ENCODE peak calls at places on chromosomes 4 and X, in seven cellular contexts. U is IMR-90, L is ascending aorta, P is body of pancreas, E is coronary artery, K is heart left ventricle, M is endothelial cell of umbilical vein. O is an unnamed sample.

GRCh38 chr4:21801661-21802355 is 146.8 kb downstream of the KCNIP4 start:
- DNase-seq in U (no peak), L (no peak), P (no peak), E (no peak), K (no peak), M (peak), O (no peak)

GRCh38 chr4:82643994-82644730 is 82.4 kb upstream of the TMEM150C start:
- DNase-seq in U (peak), L (no peak), P (no peak), E (no peak), K (no peak), M (no peak), O (no peak)

GRCh38 chrX:72019487-72019886 is 108.8 kb downstream of the NHSL2 start:
- DNase-seq in U (no peak), L (no peak), P (no peak), E (peak), K (no peak), M (no peak), O (no peak)

GRCh38 chr4:150130953-150131352 is 52.7 kb downstream of the DCLK2 start:
- DNase-seq in U (peak), L (peak), P (no peak), E (no peak), K (no peak), M (no peak), O (no peak)

GRCh38 chrX:54178100-54178940 is 4.7 kb downstream of the FAM120C start:
- DNase-seq in U (peak), L (no peak), P (no peak), E (no peak), K (no peak), M (peak), O (no peak)

GRCh38 chr4:7909966-7910720 is 29.5 kb downstream of the AFAP1 start:
- DNase-seq in U (peak), L (no peak), P (no peak), E (no peak), K (no peak), M (no peak), O (no peak)

GRCh38 chr4:82593416-82593815 is 31.6 kb upstream of the TMEM150C start:
- DNase-seq in U (no peak), L (no peak), P (no peak), E (no peak), K (no peak), M (no peak), O (no peak)

GRCh38 chrX:47030339-47030738 is 47.9 kb upstream of the RGN start:
- DNase-seq in U (peak), L (no peak), P (no peak), E (no peak), K (peak), M (peak), O (no peak)

GRCh38 chrX:154698630-154699248 is 45.4 kb upstream of the CTAG2 start:
- DNase-seq in U (no peak), L (no peak), P (no peak), E (no peak), K (no peak), M (no peak), O (no peak)

GRCh38 chrX:15882704-15883539 is 28.3 kb upstream of the AP1S2 start:
- DNase-seq in U (peak), L (no peak), P (no peak), E (no peak), K (no peak), M (peak), O (no peak)

GRCh38 chr4:156820931-156821330 is 150.7 kb downstream of the PDGFC start:
- DNase-seq in U (peak), L (no peak), P (no peak), E (no peak), K (no peak), M (no peak), O (no peak)

GRCh38 chrX:48695925-48696300 is 621 bp upstream of the SUV39H1 start:
- DNase-seq in U (no peak), L (no peak), P (no peak), E (no peak), K (no peak), M (no peak), O (no peak)

GRCh38 chr4:53365121-53365485 is 758 bp downstream of the SCFD2 start:
- DNase-seq in U (peak), L (no peak), P (no peak), E (no peak), K (no peak), M (no peak), O (no peak)

GRCh38 chrX:42219231-42219630 is 295.9 kb upstream of the CASK start:
- DNase-seq in U (no peak), L (no peak), P (no peak), E (no peak), K (no peak), M (no peak), O (no peak)

GRCh38 chr4:116101321-116101720 is 984.1 kb downstream of the TRAM1L1 start:
- DNase-seq in U (no peak), L (no peak), P (no peak), E (no peak), K (no peak), M (no peak), O (no peak)

GRCh38 chr4:121462660-121463261 is 81.9 kb upstream of the QRFPR start:
- DNase-seq in U (peak), L (no peak), P (peak), E (no peak), K (peak), M (peak), O (no peak)

GRCh38 chr4:153010137-153010536 is 74.0 kb downstream of the FHDC1 start:
- DNase-seq in U (no peak), L (no peak), P (no peak), E (peak), K (no peak), M (no peak), O (no peak)

GRCh38 chr4:92215471-92215870 is 88.3 kb upstream of the GRID2 start:
- DNase-seq in U (no peak), L (no peak), P (no peak), E (no peak), K (no peak), M (no peak), O (no peak)

GRCh38 chrX:12956704-12957541 is 18.0 kb upstream of the TMSB4X start:
- DNase-seq in U (peak), L (peak), P (peak), E (no peak), K (no peak), M (peak), O (no peak)

GRCh38 chr4:81358173-81358572 is 113.5 kb downstream of the RASGEF1B start:
- DNase-seq in U (no peak), L (no peak), P (no peak), E (no peak), K (no peak), M (no peak), O (no peak)

GRCh38 chrX:40176979-40177430 is 79.2 kb upstream of the BCOR start:
- DNase-seq in U (no peak), L (peak), P (peak), E (no peak), K (no peak), M (peak), O (no peak)

GRCh38 chr4:148064451-148064850 is 332.6 kb downstream of the ARHGAP10 start:
- DNase-seq in U (no peak), L (no peak), P (no peak), E (no peak), K (no peak), M (no peak), O (no peak)

GRCh38 chr4:71537551-71538065 is 198.8 kb downstream of the SLC4A4 start:
- DNase-seq in U (no peak), L (no peak), P (no peak), E (no peak), K (no peak), M (no peak), O (no peak)

GRCh38 chr4:142648378-142648777 is 197.7 kb downstream of the INPP4B start:
- DNase-seq in U (no peak), L (no peak), P (no peak), E (no peak), K (no peak), M (no peak), O (no peak)

GRCh38 chr4:4585012-4585670 is 43.3 kb upstream of the STX18 start:
- DNase-seq in U (peak), L (no peak), P (no peak), E (no peak), K (no peak), M (no peak), O (no peak)

GRCh38 chr4:181594188-181594587 is 649.0 kb upstream of the TENM3 start:
- DNase-seq in U (no peak), L (no peak), P (no peak), E (no peak), K (no peak), M (no peak), O (no peak)

GRCh38 chr4:119315036-119315435 is 6.9 kb downstream of the FABP2 start:
- DNase-seq in U (peak), L (no peak), P (no peak), E (no peak), K (no peak), M (no peak), O (no peak)

GRCh38 chr4:89438102-89438831 is 130.7 kb upstream of the GPRIN3 start:
- DNase-seq in U (peak), L (no peak), P (peak), E (no peak), K (no peak), M (peak), O (no peak)
- TF ChIP-seq CTCF in U (peak), L (no peak), P (peak), E (no peak), K (peak), M (peak), O (peak)

GRCh38 chrX:9885150-9885549 is 82.0 kb upstream of the CLDN34 start:
- DNase-seq in U (peak), L (no peak), P (peak), E (no peak), K (peak), M (peak), O (no peak)
- TF ChIP-seq CTCF in U (peak), L (no peak), P (peak), E (no peak), K (peak), M (peak), O (peak)

GRCh38 chrX:25427873-25428555 is 412.2 kb upstream of the ARX start:
- DNase-seq in U (no peak), L (no peak), P (no peak), E (no peak), K (no peak), M (no peak), O (no peak)
- TF ChIP-seq CTCF in U (no peak), L (no peak), P (no peak), E (no peak), K (no peak), M (no peak), O (peak)

DNA sequence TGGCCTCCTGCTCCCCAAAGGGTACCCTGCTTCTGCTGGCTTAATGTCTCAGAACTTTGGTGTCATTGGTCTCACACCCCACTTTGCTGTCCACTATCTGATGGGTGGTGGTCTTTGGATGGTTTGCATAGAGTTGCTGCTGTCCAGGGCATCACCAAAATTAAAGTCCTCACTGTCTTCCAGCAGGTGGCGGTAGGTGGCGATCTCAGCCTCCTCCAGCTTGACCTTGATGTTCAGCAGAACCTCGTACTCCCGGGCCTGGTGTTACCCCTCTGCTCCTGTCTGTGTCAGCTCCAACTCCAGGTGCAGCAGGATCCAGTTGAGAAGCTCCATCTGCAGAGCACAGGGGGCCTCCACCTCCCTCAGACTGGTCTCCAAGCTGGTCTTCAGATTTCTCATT is 1169.5 kb upstream of the PABPC4L start:
- DNase-seq in U (no peak), L (no peak), P (peak), E (no peak), K (no peak), M (no peak), O (no peak)
- TF ChIP-seq CTCF in U (no peak), L (no peak), P (peak), E (no peak), K (no peak), M (peak), O (peak)

GRCh38 chr4:67087897-67088296 is 457.4 kb downstream of the CENPC start:
- DNase-seq in U (no peak), L (no peak), P (peak), E (no peak), K (no peak), M (peak), O (no peak)
- TF ChIP-seq CTCF in U (no peak), L (no peak), P (peak), E (no peak), K (peak), M (peak), O (peak)

O was measured in type B pancreatic cell.